ENCODE peak calls at places on chromosomes 16 and 17, in seven cellular contexts. C is HL-60, R is BJ, H is HAP-1, U is right lobe of liver, N is heart left ventricle, A is OCI-LY7. M is an unnamed sample.

GRCh38 chr17:58007781-58008706 is 998 bp upstream of the SRSF1 start:
- DNase-seq in H (no peak), N (no peak), A (no peak), R (no peak), C (no peak), U (no peak), M (no peak)

GRCh38 chr17:4003501-4004421 is 39.5 kb upstream of the ATP2A3 start:
- DNase-seq in A (no peak), C (peak), U (peak), H (no peak), N (no peak), R (no peak), M (no peak)

GRCh38 chr17:42675984-42676423 is 790 bp downstream of the PLEKHH3 start:
- DNase-seq in U (no peak), N (peak), C (no peak), H (peak), R (no peak), A (peak), M (no peak)

GRCh38 chr16:47729701-47730100 is 268.6 kb downstream of the PHKB start:
- DNase-seq in H (no peak), C (no peak), N (no peak), R (no peak), A (no peak), U (no peak), M (no peak)

GRCh38 chr16:3485821-3486505 is 9.3 kb downstream of the C16orf90 start:
- DNase-seq in R (no peak), C (no peak), H (no peak), A (no peak), N (no peak), U (no peak), M (no peak)

GRCh38 chr17:51029568-51030463 is 90.9 kb downstream of the SPAG9 start:
- DNase-seq in C (no peak), U (no peak), A (peak), H (no peak), N (no peak), R (no peak), M (peak)

GRCh38 chr17:58224315-58224714 is 5.3 kb upstream of the MKS1 start:
- DNase-seq in R (no peak), A (no peak), C (no peak), H (no peak), N (no peak), U (no peak), M (no peak)

GRCh38 chr16:49623501-49624266 is 232.2 kb downstream of the ZNF423 start:
- DNase-seq in U (peak), N (no peak), C (no peak), H (no peak), R (no peak), A (no peak), M (no peak)

GRCh38 chr16:53235851-53236250 is 181.1 kb downstream of the CHD9 start:
- DNase-seq in H (no peak), C (no peak), N (no peak), A (no peak), R (no peak), U (no peak), M (no peak)

GRCh38 chr16:84411768-84412167 is 43.4 kb downstream of the ATP2C2 start:
- DNase-seq in C (no peak), U (no peak), A (no peak), N (no peak), H (no peak), R (no peak), M (no peak)

DNA sequence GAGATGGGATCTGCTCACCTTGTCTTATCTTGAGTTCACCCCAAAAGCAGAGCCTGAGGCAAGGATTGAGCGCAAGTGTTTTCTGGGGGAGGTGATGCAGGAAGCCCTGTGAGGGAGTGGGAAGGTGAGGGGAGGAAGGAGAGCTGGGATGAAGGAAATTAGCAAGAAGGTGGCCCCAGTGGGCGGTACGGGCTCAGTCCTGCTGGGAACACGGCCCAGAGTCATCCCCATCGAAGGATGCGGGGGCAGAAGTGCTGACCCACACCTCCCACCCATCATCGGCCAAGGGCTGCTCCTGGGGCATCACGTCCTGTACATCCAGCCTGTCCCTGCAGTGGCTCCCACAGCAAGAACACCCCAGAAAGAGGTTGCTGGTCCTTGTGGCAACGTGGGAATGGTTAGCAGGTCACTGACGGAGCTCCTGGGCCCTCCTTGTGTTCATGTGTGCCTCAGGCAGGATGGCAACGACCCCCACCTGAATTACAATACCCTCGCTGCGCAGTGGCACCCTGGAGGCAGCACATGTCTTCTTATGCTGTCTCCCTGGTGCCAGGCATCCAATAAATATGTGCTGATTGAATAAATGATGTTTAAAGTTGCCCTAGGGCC is 18.2 kb downstream of the C16orf95 start:
- DNase-seq in R (no peak), N (no peak), C (no peak), H (no peak), A (no peak), U (no peak), M (no peak)
- H3K4me3 ChIP-seq in R (no peak), N (no peak), C (no peak), H (no peak), A (no peak), U (no peak), M (no peak)

GRCh38 chr16:56191807-56192643 is 736 bp downstream of the GNAO1 start:
- DNase-seq in H (peak), R (no peak), A (no peak), U (no peak), N (no peak), C (no peak), M (no peak)
- H3K4me3 ChIP-seq in H (peak), R (peak), A (no peak), U (peak), N (peak), C (peak), M (no peak)

GRCh38 chr17:2343421-2343820 is 6.1 kb downstream of the SGSM2 start:
- DNase-seq in A (no peak), C (no peak), U (no peak), H (no peak), R (no peak), N (no peak), M (no peak)

GRCh38 chr17:2351269-2351668 is 14.0 kb downstream of the SGSM2 start:
- DNase-seq in U (no peak), H (no peak), A (no peak), R (no peak), N (no peak), C (no peak), M (no peak)

GRCh38 chr17:2346475-2346874 is 9.2 kb downstream of the SGSM2 start:
- DNase-seq in U (no peak), H (no peak), N (no peak), A (no peak), C (no peak), R (no peak), M (no peak)

GRCh38 chr17:2344528-2344927 is 7.2 kb downstream of the SGSM2 start:
- DNase-seq in C (no peak), R (no peak), U (no peak), A (no peak), N (no peak), H (no peak), M (no peak)

DNA sequence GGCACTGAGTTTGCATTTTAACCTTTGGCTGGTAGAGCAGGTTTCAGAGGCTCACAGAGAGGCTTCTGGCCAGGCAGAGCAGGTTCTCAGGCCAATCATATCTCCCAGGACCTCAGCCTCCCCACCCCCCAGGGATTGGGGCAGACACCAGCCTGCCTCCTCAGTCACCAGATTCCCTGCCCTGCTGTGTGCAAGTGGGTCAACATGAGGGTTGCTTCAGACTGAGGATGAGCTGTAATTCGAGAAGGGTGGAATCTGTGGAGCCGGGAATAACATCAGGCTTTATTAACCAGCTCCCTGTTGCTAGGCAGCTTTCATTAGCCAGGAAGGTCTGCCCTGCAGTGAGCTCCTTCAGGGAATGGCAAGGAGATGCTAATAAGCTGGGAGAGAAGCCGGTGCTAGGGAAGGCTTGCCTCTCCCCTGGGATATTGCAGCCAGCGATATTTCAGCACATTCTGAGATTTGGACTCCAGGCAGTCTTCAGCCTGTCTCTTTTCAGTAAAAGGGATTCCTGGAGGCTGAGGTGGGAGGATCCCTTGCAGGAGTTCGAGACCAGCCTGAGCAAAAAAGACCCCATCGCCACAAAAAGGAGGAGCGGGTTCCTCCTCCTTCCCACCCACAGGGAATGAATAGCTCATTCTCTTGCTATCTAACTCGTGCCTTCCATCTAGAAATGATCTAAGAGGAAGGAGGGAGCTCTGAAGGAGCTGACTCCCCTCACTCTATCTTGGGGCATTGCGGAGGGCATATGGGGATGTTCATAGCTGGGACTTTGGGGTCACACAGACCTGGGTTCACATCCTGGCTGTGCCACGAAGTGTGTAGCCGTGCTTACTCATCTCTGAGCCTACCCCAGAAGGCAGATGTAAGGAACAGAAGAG is 10.7 kb downstream of the SGSM2 start:
- DNase-seq in H (peak), R (peak), C (no peak), U (peak), A (no peak), N (no peak), M (no peak)
- H3K4me3 ChIP-seq in H (no peak), R (no peak), C (no peak), U (no peak), A (no peak), N (no peak), M (no peak)

DNA sequence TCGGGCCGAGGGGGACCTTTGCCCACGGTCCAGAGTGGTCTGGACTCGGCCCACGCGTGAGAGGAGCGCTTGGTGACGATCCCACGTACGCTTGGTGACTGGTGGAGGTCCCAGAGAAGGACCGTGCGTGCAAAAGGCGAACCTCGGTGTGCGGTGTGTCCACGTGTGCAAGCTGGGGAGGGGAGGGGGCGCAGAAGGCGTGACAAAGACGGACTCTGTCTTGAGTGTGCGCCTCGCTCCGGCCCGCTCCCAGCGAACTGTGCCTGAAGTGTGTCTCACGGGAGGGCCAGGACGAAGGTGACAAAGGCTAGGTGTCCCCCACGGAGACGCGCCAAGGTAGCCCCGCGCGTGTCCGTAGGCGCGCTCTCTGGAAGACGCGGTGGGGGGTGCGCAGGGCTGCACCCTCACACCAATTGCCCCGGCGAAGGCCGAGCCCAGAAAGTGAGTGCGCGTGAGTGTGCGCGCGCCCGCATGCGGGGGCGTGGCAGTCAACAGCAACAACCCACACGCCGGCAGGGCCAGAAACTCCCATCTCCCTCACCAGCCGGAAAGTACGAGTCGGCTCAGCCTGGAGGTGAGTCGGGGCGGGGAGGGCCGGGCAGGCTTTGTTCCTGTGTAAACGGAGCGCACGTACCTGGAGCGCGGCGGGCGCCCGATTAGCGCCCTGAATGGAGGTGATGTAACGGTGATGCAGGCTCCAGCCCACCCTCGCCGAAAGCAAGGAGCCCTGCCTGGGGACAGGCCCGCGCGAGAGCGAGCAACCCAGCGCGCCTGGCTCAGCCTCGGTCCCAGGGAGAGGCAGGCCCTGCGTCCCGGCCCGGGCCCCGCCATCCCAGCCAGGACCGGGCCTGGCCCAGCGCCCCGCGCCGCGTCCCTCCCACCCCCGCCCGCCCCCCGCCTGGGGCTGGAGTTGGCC is at the start of gene GPRC5C:
- DNase-seq in R (no peak), U (peak), N (peak), A (no peak), H (peak), C (peak), M (peak)
- H3K4me3 ChIP-seq in R (peak), U (peak), N (peak), A (no peak), H (peak), C (peak), M (peak)

GRCh38 chr17:79919164-79919585 is 79.9 kb upstream of the CBX4 start:
- DNase-seq in H (no peak), R (no peak), C (no peak), A (no peak), U (peak), N (peak), M (no peak)
- H3K4me3 ChIP-seq in H (no peak), R (no peak), C (no peak), A (no peak), U (no peak), N (no peak), M (no peak)